ENCODE peak calls at places on chromosomes 11 and 22, in six cellular contexts. O is A549, C is upper lobe of left lung, A is tibial nerve, D is K562, N is H1. W is an unnamed sample.
A peak's percentile ranks its signal among the peaks of the same experiment; 100 is the strongest.

GRCh38 chr11:63510360-63511130 is 4.7 kb downstream of the LGALS12 start:
- DNase-seq in O (no peak), C (no peak), A (peak; percentile 57), D (no peak), N (no peak), W (peak; percentile 71)

GRCh38 chr11:37721485-37721884 is 1123.4 kb upstream of the RAG2 start:
- DNase-seq in O (no peak), C (no peak), A (no peak), D (no peak), N (no peak), W (no peak)

GRCh38 chr22:32684148-32684821 is 117.2 kb upstream of the TIMP3 start:
- DNase-seq in O (no peak), C (no peak), A (no peak), D (no peak), N (no peak), W (no peak)

GRCh38 chr11:111748035-111748804 is 18.0 kb downstream of the PPP2R1B start:
- DNase-seq in O (no peak), C (no peak), A (no peak), D (no peak), N (no peak), W (no peak)

GRCh38 chr22:37269930-37270678 is 12.2 kb upstream of the CYTH4 start:
- DNase-seq in O (no peak), C (no peak), A (no peak), D (no peak), N (no peak), W (no peak)

GRCh38 chr22:45329536-45329936 is 19.8 kb downstream of the FAM118A start:
- DNase-seq in O (no peak), C (no peak), A (no peak), D (no peak), N (no peak), W (no peak)

GRCh38 chr11:78101073-78101472 is 21.4 kb upstream of the NDUFC2 start:
- DNase-seq in O (no peak), C (no peak), A (no peak), D (no peak), N (no peak), W (no peak)

GRCh38 chr11:45624095-45624494 is 41.3 kb downstream of the CHST1 start:
- DNase-seq in O (no peak), C (no peak), A (no peak), D (no peak), N (no peak), W (no peak)

GRCh38 chr22:49582171-49582570 is 245.5 kb downstream of the BRD1 start:
- DNase-seq in O (no peak), C (no peak), A (no peak), D (no peak), N (no peak), W (no peak)

GRCh38 chr11:46298699-46299424 is 21.4 kb downstream of the CREB3L1 start:
- DNase-seq in O (no peak), C (no peak), A (no peak), D (no peak), N (no peak), W (no peak)

GRCh38 chr11:126058090-126058489 is 4.6 kb downstream of the CDON start:
- DNase-seq in O (no peak), C (no peak), A (no peak), D (no peak), N (no peak), W (no peak)

GRCh38 chr11:96333076-96333744 is 9.8 kb downstream of the MAML2 start:
- DNase-seq in O (no peak), C (no peak), A (no peak), D (no peak), N (no peak), W (no peak)

GRCh38 chr22:48238966-48239365 is 1476.5 kb downstream of the TBC1D22A start:
- DNase-seq in O (no peak), C (no peak), A (no peak), D (no peak), N (no peak), W (no peak)

GRCh38 chr11:27705873-27706820 is 5.9 kb upstream of the BDNF start:
- DNase-seq in O (peak; percentile 64), C (no peak), A (no peak), D (peak; percentile 18), N (no peak), W (no peak)

GRCh38 chr22:37209140-37209845 is 3.0 kb downstream of the SSTR3 start:
- DNase-seq in O (no peak), C (no peak), A (no peak), D (no peak), N (no peak), W (peak; percentile 20)

GRCh38 chr22:35131423-35132050 is 65.6 kb downstream of the ISX start:
- DNase-seq in O (no peak), C (no peak), A (no peak), D (peak; percentile 80), N (no peak), W (no peak)
- H3K27ac ChIP-seq in O (no peak overlapping the region), C (no peak overlapping the region), A (no peak overlapping the region), D (peak overlapping the region; percentile 65), N (no peak overlapping the region), W (no peak overlapping the region)

DNA sequence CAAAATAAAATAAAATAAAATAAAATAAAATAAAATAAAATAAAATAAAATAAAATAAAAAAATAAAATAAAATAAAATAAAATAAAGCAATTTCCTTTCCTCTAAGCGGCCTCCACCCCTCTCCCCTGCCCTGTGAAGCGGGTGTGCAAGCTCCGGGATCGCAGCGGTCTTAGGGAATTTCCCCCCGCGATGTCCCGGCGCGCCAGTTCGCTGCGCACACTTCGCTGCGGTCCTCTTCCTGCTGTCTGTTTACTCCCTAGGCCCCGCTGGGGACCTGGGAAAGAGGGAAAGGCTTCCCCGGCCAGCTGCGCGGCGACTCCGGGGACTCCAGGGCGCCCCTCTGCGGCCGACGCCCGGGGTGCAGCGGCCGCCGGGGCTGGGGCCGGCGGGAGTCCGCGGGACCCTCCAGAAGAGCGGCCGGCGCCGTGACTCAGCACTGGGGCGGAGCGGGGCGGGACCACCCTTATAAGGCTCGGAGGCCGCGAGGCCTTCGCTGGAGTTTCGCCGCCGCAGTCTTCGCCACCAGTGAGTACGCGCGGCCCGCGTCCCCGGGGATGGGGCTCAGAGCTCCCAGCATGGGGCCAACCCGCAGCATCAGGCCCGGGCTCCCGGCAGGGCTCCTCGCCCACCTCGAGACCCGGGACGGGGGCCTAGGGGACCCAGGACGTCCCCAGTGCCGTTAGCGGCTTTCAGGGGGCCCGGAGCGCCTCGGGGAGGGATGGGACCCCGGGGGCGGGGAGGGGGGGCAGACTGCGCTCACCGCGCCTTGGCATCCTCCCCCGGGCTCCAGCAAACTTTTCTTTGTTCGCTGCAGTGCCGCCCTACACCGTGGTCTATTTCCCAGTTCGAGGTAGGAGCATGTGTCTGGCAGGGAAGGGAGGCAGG is at the start of gene GSTP1:
- DNase-seq in O (peak; percentile 81), C (peak; percentile 98), A (peak; percentile 90), D (peak; percentile 96), N (peak; percentile 92), W (peak; percentile 96)
- TF ChIP-seq POLR2A in O (peak; percentile 99), C (peak; percentile 95), A (peak; percentile 90), D (peak; percentile 95), N (peak; percentile 98), W (peak; percentile 92)

GRCh38 chr11:65419773-65420481 is 2.7 kb upstream of the NEAT1 start:
- DNase-seq in O (no peak), C (peak; percentile 89), A (peak; percentile 91), D (peak; percentile 90), N (peak; percentile 52), W (peak; percentile 89)

GRCh38 chr11:65419460-65419772 is 3.2 kb upstream of the NEAT1 start:
- DNase-seq in O (no peak), C (no peak), A (peak; percentile 18), D (no peak), N (no peak), W (peak; percentile 61)

GRCh38 chr11:65417702-65418430 is 4.7 kb upstream of the NEAT1 start:
- DNase-seq in O (no peak), C (peak; percentile 80), A (peak; percentile 42), D (peak; percentile 69), N (peak; percentile 53), W (peak; percentile 73)

GRCh38 chr11:65418431-65418680 is 4.2 kb upstream of the NEAT1 start:
- DNase-seq in O (no peak), C (no peak), A (no peak), D (no peak), N (no peak), W (no peak)

DNA sequence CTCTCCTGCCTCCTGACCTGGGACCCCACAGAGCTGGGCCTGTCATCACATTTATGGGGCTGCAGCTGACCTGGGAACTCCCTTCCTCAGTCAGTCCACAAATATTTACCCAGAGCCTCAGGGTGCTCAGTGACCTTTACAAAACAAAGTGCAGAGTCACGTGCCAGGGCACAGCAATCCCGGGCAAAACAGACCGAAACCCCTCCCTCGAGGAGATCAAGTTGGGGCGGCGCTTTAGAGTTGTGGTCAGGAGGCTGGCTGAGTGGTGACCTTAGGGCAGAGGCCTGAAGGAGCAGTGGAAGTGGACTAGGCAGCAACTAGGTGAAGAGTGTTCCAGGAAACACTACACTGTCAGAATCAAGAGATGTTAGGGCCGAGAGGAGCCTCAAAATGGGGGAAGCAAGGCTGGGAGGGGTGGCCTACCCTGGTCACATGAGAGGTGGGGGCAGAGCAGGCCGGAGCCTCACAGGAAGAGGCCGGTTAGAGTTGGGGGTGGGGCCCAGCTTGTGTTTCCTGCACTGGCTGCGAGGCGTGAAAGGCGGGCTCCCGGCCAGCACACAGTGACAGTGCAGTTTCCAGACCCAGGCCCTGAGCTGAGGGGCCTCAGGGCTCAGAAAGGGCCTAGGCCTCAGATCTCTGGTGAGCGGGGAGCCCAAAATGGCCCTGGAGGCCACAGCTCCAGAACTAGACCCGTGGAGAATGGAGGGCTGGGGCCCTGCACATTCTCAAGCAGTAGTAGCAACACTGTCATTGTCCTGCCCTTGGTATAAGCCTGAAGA is 3.7 kb upstream of the NEAT1 start:
- DNase-seq in O (peak; percentile 94), C (peak; percentile 95), A (peak; percentile 95), D (peak; percentile 99), N (peak; percentile 86), W (peak; percentile 93)
- TF ChIP-seq EP300 in O (peak; percentile 83), C (peak; percentile 95), A (peak; percentile 99), D (peak; percentile 70), N (peak; percentile 13), W (peak; percentile 71)

GRCh38 chr11:34654491-34655334 is 33.8 kb downstream of the EHF start:
- DNase-seq in O (peak; percentile 71), C (no peak), A (peak; percentile 49), D (peak; percentile 20), N (no peak), W (no peak)

GRCh38 chr11:34653851-34654490 is 33.1 kb downstream of the EHF start:
- DNase-seq in O (peak; percentile 82), C (no peak), A (no peak), D (peak; percentile 66), N (no peak), W (no peak)

GRCh38 chr11:34655335-34656008 is 34.6 kb downstream of the EHF start:
- DNase-seq in O (no peak), C (no peak), A (no peak), D (no peak), N (no peak), W (no peak)

GRCh38 chr11:34658071-34659015 is 37.5 kb downstream of the EHF start:
- DNase-seq in O (no peak), C (no peak), A (no peak), D (no peak), N (no peak), W (no peak)

DNA sequence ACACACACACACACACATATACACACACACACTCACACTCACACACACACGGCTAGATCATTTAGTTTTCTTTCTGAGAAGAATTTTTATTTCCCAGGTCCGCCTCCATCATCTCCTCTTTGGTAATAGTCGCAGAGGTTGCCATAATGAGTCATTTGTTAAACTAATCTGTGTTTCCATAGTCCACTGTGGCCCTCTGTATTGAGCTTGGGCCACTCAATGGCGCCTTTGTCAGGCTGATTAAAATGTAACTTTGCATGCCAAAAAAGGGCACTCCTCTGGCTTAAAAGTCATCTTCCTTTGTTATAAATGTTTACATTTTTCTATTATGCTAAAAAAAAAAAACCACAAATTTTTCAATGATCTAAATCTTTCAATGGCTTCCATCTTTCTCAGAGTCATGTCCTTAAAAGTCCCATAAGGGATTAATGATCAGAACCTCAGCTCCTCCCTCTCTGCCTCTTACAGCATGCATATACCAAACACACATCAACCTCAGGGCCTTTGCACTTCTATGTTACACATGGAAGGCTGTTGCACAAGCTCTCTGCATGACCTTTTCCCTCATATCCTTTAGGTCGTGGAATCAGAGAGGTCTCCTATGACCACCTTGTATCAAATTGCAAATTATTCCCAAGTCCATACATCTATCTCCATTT is 35.3 kb downstream of the EHF start:
- DNase-seq in O (no peak), C (no peak), A (no peak), D (no peak), N (no peak), W (no peak)
- H3K27ac ChIP-seq in O (peak overlapping the region; percentile 99), C (no peak overlapping the region), A (no peak overlapping the region), D (no peak overlapping the region), N (no peak overlapping the region), W (no peak overlapping the region)

W was measured in ovary.